ENCODE peak calls at places on chromosomes 5 and 9, in eight cellular contexts. N is tibial artery; A is thoracic aorta; R is foreskin fibroblast; V is IMR-90; T is H9; B is CD8-positive, alpha-beta T cell; Z is Calu3. J is an unnamed sample.

GRCh38 chr5:145245354-145245753 is 589.8 kb downstream of the PRELID2 start:
- DNase-seq in N (no peak), A (no peak), R (peak; percentile 37), V (peak; percentile 11), T (no peak), B (no peak), Z (no peak), J (no peak)

GRCh38 chr9:116103976-116104820 is 49.4 kb upstream of the PAPPA start:
- DNase-seq in N (no peak), A (no peak), R (peak; percentile 43), V (peak; percentile 62), T (no peak), B (no peak), Z (no peak), J (no peak)

GRCh38 chr9:79609468-79610018 is 37.8 kb downstream of the TLE4 start:
- DNase-seq in N (no peak), A (no peak), R (no peak), V (no peak), T (no peak), B (no peak), Z (no peak), J (no peak)

GRCh38 chr9:137828527-137829259 is 48.9 kb upstream of the CACNA1B start:
- DNase-seq in N (no peak), A (no peak), R (peak; percentile 27), V (peak; percentile 18), T (peak; percentile 77), B (no peak), Z (no peak), J (peak; percentile 45)

GRCh38 chr5:147782053-147783028 is at the start of gene JAKMIP2:
- DNase-seq in N (peak; percentile 64), A (peak; percentile 3), R (peak; percentile 64), V (peak; percentile 1), T (peak; percentile 100), B (peak; percentile 91), Z (no peak), J (peak; percentile 93)

GRCh38 chr5:3660630-3661029 is 65.0 kb downstream of the IRX1 start:
- DNase-seq in N (no peak), A (no peak), R (no peak), V (no peak), T (no peak), B (no peak), Z (no peak), J (no peak)

GRCh38 chr9:5375790-5376477 is 36.3 kb upstream of the RLN1 start:
- DNase-seq in N (no peak), A (no peak), R (no peak), V (no peak), T (no peak), B (no peak), Z (no peak), J (no peak)

GRCh38 chr5:2748180-2748840 is 3.2 kb downstream of the IRX2 start:
- DNase-seq in N (no peak), A (no peak), R (no peak), V (no peak), T (no peak), B (no peak), Z (no peak), J (no peak)

GRCh38 chr5:40441733-40442132 is 238.0 kb upstream of the PTGER4 start:
- DNase-seq in N (no peak), A (no peak), R (no peak), V (no peak), T (no peak), B (peak; percentile 58), Z (peak; percentile 4), J (no peak)

GRCh38 chr5:96876292-96876850 is at the start of gene ERAP2:
- DNase-seq in N (no peak), A (no peak), R (peak; percentile 60), V (peak; percentile 52), T (no peak), B (no peak), Z (peak; percentile 22), J (no peak)

GRCh38 chr5:135582099-135582781 is 3.4 kb upstream of the CXCL14 start:
- DNase-seq in N (no peak), A (no peak), R (no peak), V (no peak), T (no peak), B (no peak), Z (no peak), J (no peak)

GRCh38 chr5:95392593-95393182 is 1.5 kb downstream of the FAM81B start:
- DNase-seq in N (no peak), A (no peak), R (no peak), V (no peak), T (peak; percentile 51), B (no peak), Z (peak; percentile 43), J (no peak)

GRCh38 chr9:115759411-115759810 is 394.2 kb upstream of the PAPPA start:
- DNase-seq in N (no peak), A (no peak), R (peak; percentile 12), V (no peak), T (no peak), B (no peak), Z (no peak), J (no peak)

GRCh38 chr5:135977375-135977928 is 22.7 kb upstream of the LECT2 start:
- DNase-seq in N (peak; percentile 86), A (no peak), R (no peak), V (peak; percentile 30), T (peak; percentile 93), B (peak; percentile 26), Z (peak; percentile 79), J (peak; percentile 77)

GRCh38 chr5:150162142-150162513 is 4.5 kb upstream of the CDX1 start:
- DNase-seq in N (no peak), A (no peak), R (no peak), V (no peak), T (no peak), B (no peak), Z (no peak), J (no peak)

GRCh38 chr9:115770521-115770920 is 383.1 kb upstream of the PAPPA start:
- DNase-seq in N (no peak), A (no peak), R (no peak), V (no peak), T (no peak), B (no peak), Z (no peak), J (no peak)

GRCh38 chr9:35908484-35909125 is 685 bp upstream of the SPAAR start:
- DNase-seq in N (no peak), A (no peak), R (peak; percentile 58), V (peak; percentile 66), T (no peak), B (no peak), Z (no peak), J (no peak)

GRCh38 chr9:14313378-14313940 is 482 bp downstream of the NFIB start:
- DNase-seq in N (no peak), A (no peak), R (peak; percentile 59), V (peak; percentile 31), T (peak; percentile 58), B (no peak), Z (no peak), J (peak; percentile 23)

GRCh38 chr5:128842241-128842640 is 123.0 kb upstream of the SLC27A6 start:
- DNase-seq in N (no peak), A (no peak), R (peak; percentile 14), V (no peak), T (no peak), B (no peak), Z (peak; percentile 10), J (no peak)

GRCh38 chr5:138441221-138441620 is 2.4 kb downstream of the REEP2 start:
- DNase-seq in N (peak; percentile 51), A (no peak), R (no peak), V (no peak), T (no peak), B (no peak), Z (no peak), J (no peak)

GRCh38 chr9:130500340-130500771 is 55.6 kb downstream of the ASS1 start:
- DNase-seq in N (no peak), A (no peak), R (no peak), V (no peak), T (no peak), B (no peak), Z (no peak), J (no peak)

GRCh38 chr9:101119206-101119819 is 90.8 kb downstream of the PLPPR1 start:
- DNase-seq in N (no peak), A (no peak), R (peak; percentile 0), V (no peak), T (peak; percentile 85), B (no peak), Z (peak; percentile 76), J (peak; percentile 55)
- TF ChIP-seq CTCF in N (peak; percentile 11), A (no peak), R (peak; percentile 45), V (peak; percentile 52), T (peak; percentile 93), B (no peak), Z (peak; percentile 69), J (peak; percentile 79)

DNA sequence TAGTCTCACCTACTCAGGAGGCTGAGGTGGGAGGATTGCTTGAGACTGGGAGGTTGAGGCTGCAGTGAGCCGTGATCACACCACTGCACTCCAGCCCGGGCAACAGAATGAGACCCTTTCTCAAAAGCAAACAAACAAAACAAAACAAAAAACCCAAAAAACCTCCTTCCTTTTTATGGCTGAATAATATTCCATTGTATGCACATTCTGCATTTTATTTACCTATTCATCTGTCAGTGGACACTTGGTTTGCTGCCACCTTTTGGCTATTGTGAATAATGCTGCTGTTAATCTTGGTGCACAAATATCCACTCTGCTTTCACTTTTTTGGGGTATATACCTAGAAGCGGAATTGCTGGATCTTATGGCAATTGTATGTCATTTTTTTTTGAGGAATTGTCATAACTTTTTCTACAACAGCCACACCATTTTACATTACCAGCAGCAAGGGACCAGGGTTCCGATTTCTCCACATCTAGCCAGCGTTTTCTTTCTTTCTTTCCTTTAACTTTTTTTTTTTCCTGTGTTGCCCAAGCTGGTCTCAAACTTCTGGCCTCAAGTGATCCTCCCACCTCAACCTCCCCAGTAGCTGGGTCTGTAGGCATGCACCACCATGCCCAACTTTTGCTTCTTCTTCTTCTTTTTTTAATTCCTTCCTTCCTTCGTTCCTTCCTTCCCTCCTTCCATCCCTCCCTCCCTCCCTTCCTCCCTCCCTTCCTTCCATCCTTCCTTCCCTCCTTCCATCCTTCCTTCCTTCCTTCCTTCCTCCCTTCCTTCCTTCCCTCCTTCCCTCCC is 30.6 kb downstream of the NKX2-5 start:
- DNase-seq in N (no peak), A (no peak), R (peak; percentile 61), V (peak; percentile 33), T (no peak), B (no peak), Z (peak; percentile 33), J (no peak)
- TF ChIP-seq CTCF in N (peak; percentile 44), A (peak; percentile 31), R (peak; percentile 56), V (peak; percentile 61), T (peak; percentile 63), B (peak; percentile 56), Z (peak; percentile 62), J (peak; percentile 61)

GRCh38 chr5:6712136-6712581 is 1.1 kb upstream of the TENT4A start:
- DNase-seq in N (peak; percentile 80), A (peak; percentile 36), R (peak; percentile 80), V (peak; percentile 73), T (peak; percentile 56), B (peak; percentile 50), Z (peak; percentile 56), J (peak; percentile 47)
- TF ChIP-seq CTCF in N (no peak), A (peak; percentile 18), R (no peak), V (no peak), T (no peak), B (no peak), Z (no peak), J (peak; percentile 12)

DNA sequence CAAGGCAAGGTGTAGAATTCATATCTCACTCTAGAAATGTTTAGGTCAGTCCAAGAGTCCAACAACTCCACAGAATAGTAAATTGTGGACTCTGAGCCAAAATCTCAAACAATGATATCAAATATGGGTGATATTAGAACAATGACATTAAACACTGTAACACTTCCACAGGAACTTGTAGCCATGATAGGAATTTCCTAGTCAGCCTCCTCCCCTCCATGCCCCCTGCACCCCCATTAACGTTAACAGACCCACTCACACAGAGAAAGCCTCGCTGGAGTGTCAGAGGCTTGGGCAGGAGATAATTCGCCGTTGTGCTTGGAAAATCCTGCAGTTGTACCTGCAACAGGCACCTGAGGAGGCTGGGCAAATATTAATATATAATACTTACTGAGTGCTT is 305.0 kb upstream of the PIK3R1 start:
- DNase-seq in N (no peak), A (no peak), R (no peak), V (no peak), T (no peak), B (no peak), Z (no peak), J (no peak)
- TF ChIP-seq CTCF in N (no peak), A (no peak), R (no peak), V (no peak), T (no peak), B (no peak), Z (no peak), J (no peak)

J was measured in neural crest cell.